ENCODE peak calls at places on chromosomes 3 and 15, in six cellular contexts. S, X, W, E, M and R are unnamed samples.

GRCh38 chr15:56732135-56732880 is 1.0 kb downstream of the ZNF280D start:
- DNase-seq in S (no peak), X (no peak), W (peak; percentile 27), E (peak; percentile 63), M (peak; percentile 58), R (peak; percentile 17)

GRCh38 chr3:163622384-163622783 is 1455.9 kb downstream of the SI start:
- DNase-seq in S (no peak), X (no peak), W (no peak), E (peak; percentile 60), M (no peak), R (no peak)

GRCh38 chr3:194166682-194167479 is 30.9 kb downstream of the HES1 start:
- DNase-seq in S (no peak), X (no peak), W (no peak), E (no peak), M (no peak), R (no peak)

GRCh38 chr15:81054236-81054635 is 53.5 kb downstream of the TLNRD1 start:
- DNase-seq in S (no peak), X (peak; percentile 93), W (no peak), E (no peak), M (peak; percentile 95), R (peak; percentile 79)

GRCh38 chr3:48013288-48013980 is 2.8 kb downstream of the MAP4 start:
- DNase-seq in S (no peak), X (no peak), W (peak; percentile 33), E (no peak), M (peak; percentile 58), R (peak; percentile 40)

GRCh38 chr3:45119824-45120614 is 26.2 kb downstream of the CDCP1 start:
- DNase-seq in S (no peak), X (no peak), W (no peak), E (no peak), M (no peak), R (no peak)

GRCh38 chr3:60574046-60574769 is 677.0 kb downstream of the FHIT start:
- DNase-seq in S (no peak), X (no peak), W (no peak), E (no peak), M (no peak), R (no peak)

GRCh38 chr15:45450468-45450867 is 72.1 kb downstream of the SLC30A4 start:
- DNase-seq in S (no peak), X (no peak), W (no peak), E (no peak), M (no peak), R (no peak)

GRCh38 chr3:78900879-78901278 is 866.9 kb downstream of the ROBO1 start:
- DNase-seq in S (no peak), X (no peak), W (no peak), E (no peak), M (no peak), R (no peak)

GRCh38 chr15:57183041-57183440 is 193.3 kb upstream of the CGNL1 start:
- DNase-seq in S (no peak), X (no peak), W (peak; percentile 10), E (no peak), M (no peak), R (no peak)

GRCh38 chr15:69244798-69245197 is 53.9 kb upstream of the PAQR5 start:
- DNase-seq in S (no peak), X (no peak), W (no peak), E (no peak), M (no peak), R (no peak)

GRCh38 chr15:86830304-86830703 is 750.6 kb downstream of the AGBL1 start:
- DNase-seq in S (no peak), X (no peak), W (no peak), E (no peak), M (no peak), R (no peak)